ENCODE peak calls at places on chromosomes 13 and 19, in five cellular contexts. R, M, O, D and C are unnamed samples.

GRCh38 chr13:59416561-59416960 is 747.2 kb downstream of the DIAPH3 start:
- DNase-seq in R (no peak), M (no peak), O (no peak), D (no peak), C (no peak)

GRCh38 chr13:34346626-34347025 is 528.7 kb downstream of the RFC3 start:
- DNase-seq in R (no peak), M (no peak), O (no peak), D (no peak), C (no peak)

GRCh38 chr13:45340422-45341033 is 455 bp downstream of the TPT1 start:
- DNase-seq in R (peak), M (peak), O (peak), D (peak), C (peak)

GRCh38 chr13:93060144-93060543 is 166.5 kb upstream of the GPC6 start:
- DNase-seq in R (no peak), M (no peak), O (no peak), D (no peak), C (no peak)

GRCh38 chr19:35350591-35350990 is 2.9 kb downstream of the FFAR1 start:
- DNase-seq in R (peak), M (no peak), O (no peak), D (no peak), C (no peak)

GRCh38 chr19:54138777-54139256 is 1.3 kb downstream of the CNOT3 start:
- DNase-seq in R (no peak), M (no peak), O (no peak), D (no peak), C (no peak)

GRCh38 chr19:17948474-17948966 is 15.7 kb downstream of the CCDC124 start:
- DNase-seq in R (no peak), M (peak), O (no peak), D (no peak), C (no peak)

GRCh38 chr13:51007216-51007615 is 97.6 kb downstream of the RNASEH2B start:
- DNase-seq in R (no peak), M (no peak), O (no peak), D (no peak), C (no peak)

GRCh38 chr19:16856091-16856490 is 26.9 kb downstream of the SIN3B start:
- DNase-seq in R (no peak), M (no peak), O (no peak), D (no peak), C (no peak)

GRCh38 chr19:6268382-6268771 is 11.4 kb downstream of the MLLT1 start:
- DNase-seq in R (no peak), M (no peak), O (no peak), D (no peak), C (no peak)

GRCh38 chr13:105979131-105979530 is 556.3 kb downstream of the EFNB2 start:
- DNase-seq in R (no peak), M (no peak), O (no peak), D (no peak), C (no peak)

GRCh38 chr19:42552086-42553065 is 24.1 kb upstream of the CEACAM1 start:
- DNase-seq in R (no peak), M (no peak), O (no peak), D (no peak), C (no peak)

GRCh38 chr13:42075517-42075916 is 27.1 kb downstream of the DGKH start:
- DNase-seq in R (no peak), M (no peak), O (no peak), D (no peak), C (no peak)

GRCh38 chr19:33205110-33205509 is 11.0 kb downstream of the LRP3 start:
- DNase-seq in R (no peak), M (no peak), O (no peak), D (no peak), C (no peak)

GRCh38 chr13:52845766-52846566 is 2.5 kb downstream of the PCDH8 start:
- DNase-seq in R (no peak), M (no peak), O (no peak), D (peak), C (peak)

GRCh38 chr13:85586856-85587255 is 212.4 kb downstream of the SLITRK6 start:
- DNase-seq in R (no peak), M (no peak), O (no peak), D (no peak), C (no peak)

DNA sequence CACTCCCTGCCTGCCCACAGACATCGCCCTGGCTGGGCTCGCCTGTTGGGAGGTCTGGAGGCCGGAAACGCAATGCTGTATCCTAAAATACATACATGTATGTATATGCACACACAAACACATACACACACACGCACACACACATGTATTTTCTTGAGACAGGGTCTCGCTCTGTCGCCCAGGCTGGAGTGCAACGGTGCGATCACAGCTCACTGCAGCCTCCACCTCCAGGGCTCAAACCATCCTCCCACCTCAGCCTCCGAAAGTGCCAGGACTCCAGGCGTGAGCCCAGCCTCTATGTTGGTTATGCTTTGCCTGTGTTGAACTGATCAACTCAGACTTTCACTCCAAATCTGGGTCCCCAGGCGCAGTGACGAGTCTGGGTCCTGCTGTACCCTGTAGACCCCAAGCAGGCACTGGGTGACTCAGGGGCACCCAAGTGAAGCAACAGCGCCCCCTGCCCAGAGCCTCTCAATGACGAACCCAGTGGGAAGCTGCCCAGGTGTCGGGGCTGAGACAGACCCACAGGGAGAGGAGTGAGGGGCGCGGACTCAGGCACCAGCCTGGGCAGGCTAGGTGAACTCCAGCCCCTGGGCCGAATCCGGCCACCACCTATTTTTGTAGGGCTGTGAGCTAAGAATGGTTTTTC is 27.4 kb upstream of the CACTIN start:
- DNase-seq in R (no peak), M (no peak), O (no peak), D (no peak), C (peak)
- TF ChIP-seq CTCF in R (no peak), M (no peak), O (no peak), D (peak), C (peak)

DNA sequence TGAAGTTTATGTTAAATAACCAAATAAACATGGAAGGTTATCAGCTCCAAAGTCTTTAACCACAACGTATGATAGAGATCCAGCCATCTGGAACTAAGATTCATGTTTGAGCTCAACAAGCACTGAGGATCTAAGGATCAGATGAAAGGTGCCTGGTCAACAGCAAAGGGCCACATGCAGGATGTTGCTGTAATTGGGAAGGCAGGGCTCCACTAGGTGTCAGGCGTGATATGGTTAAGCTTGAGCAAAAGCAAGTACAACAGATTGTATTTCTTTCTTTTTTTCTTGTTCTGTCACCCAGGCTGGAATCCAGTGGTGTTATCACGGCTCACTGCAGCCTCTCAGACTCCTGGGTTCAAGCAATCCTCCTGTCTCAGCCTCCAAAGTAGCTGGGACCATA is 12.0 kb downstream of the EBPL start:
- DNase-seq in R (no peak), M (no peak), O (no peak), D (no peak), C (no peak)
- TF ChIP-seq CTCF in R (no peak), M (no peak), O (no peak), D (no peak), C (no peak)

GRCh38 chr13:31409678-31410356 is 210.0 kb downstream of the B3GLCT start:
- DNase-seq in R (no peak), M (no peak), O (no peak), D (no peak), C (no peak)
- TF ChIP-seq CTCF in R (no peak), M (no peak), O (no peak), D (peak), C (no peak)

GRCh38 chr19:43662487-43662886 is 7.5 kb downstream of the PLAUR start:
- DNase-seq in R (no peak), M (no peak), O (no peak), D (no peak), C (no peak)
- TF ChIP-seq CTCF in R (no peak), M (no peak), O (no peak), D (peak), C (peak)

DNA sequence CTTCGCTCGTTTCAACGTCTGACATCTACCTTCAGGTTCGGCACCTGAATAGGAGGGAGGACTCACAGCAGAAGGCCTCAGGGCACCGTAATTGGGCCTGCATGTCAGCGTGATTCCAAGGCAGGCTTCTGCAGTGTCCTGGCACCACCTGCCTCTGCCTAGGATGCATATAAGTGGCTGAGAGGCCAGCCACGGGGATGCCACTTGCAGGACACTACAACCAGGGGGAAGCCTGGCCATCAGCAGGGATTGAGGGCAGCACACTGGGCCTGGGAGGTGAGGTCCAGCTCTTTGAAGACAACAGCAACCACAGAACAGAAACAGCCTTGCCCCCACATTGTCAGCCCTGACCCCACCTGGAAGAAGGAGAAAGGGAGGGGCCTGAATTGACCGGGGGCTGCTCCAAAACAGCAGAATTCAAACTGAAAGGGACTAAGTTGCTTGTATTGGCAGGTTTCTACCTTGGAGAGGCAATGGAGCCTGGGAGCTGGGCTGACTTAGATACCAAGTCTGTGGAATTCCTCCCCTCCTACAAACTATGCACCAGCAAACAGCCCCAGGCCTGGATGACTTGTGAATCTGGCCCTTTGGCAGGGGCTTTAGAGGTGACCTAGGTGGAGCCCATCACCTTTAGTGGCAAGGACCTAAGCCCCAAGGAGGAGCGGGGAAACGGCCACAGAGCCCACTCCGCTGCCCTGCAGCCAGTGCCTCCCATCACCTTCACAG is 34.1 kb upstream of the POMP start:
- DNase-seq in R (no peak), M (no peak), O (no peak), D (no peak), C (no peak)
- TF ChIP-seq CTCF in R (no peak), M (no peak), O (no peak), D (no peak), C (no peak)